ENCODE peak calls at places on chromosome 13, in four cellular contexts. One of them, this sample, is unnamed.
A peak's percentile ranks its signal among the peaks of the same experiment; 100 is the strongest.

GRCh38 chr13:46520188-46520587 is 32.8 kb upstream of the LRCH1 start:
- DNase-seq in RKO: no peak
- DNase-seq in kidney tubule cell: no peak
- DNase-seq in uterus: no peak
- DNase-seq in this sample: no peak

GRCh38 chr13:74575729-74576125 is 441.5 kb upstream of the KLF12 start:
- DNase-seq in RKO: no peak
- DNase-seq in uterus: peak; percentile 29
- DNase-seq in kidney tubule cell: peak; percentile 27
- DNase-seq in this sample: peak; percentile 18

GRCh38 chr13:45490068-45490467 is 25.3 kb downstream of the COG3 start:
- DNase-seq in uterus: no peak
- DNase-seq in kidney tubule cell: peak; percentile 4
- DNase-seq in RKO: no peak
- DNase-seq in this sample: no peak

GRCh38 chr13:22926176-22927007 is 254.4 kb upstream of the SGCG start:
- DNase-seq in RKO: no peak
- DNase-seq in kidney tubule cell: peak; percentile 89
- DNase-seq in uterus: peak; percentile 84
- DNase-seq in this sample: peak; percentile 85

GRCh38 chr13:64525687-64526086 is 2704.4 kb downstream of the PCDH9 start:
- DNase-seq in RKO: no peak
- DNase-seq in kidney tubule cell: no peak
- DNase-seq in uterus: no peak
- DNase-seq in this sample: no peak

GRCh38 chr13:45870232-45870631 is 18.7 kb upstream of the SIAH3 start:
- DNase-seq in kidney tubule cell: no peak
- DNase-seq in RKO: no peak
- DNase-seq in uterus: no peak
- DNase-seq in this sample: no peak

GRCh38 chr13:109764474-109765292 is 21.7 kb downstream of the IRS2 start:
- DNase-seq in RKO: no peak
- DNase-seq in kidney tubule cell: no peak
- DNase-seq in uterus: no peak
- DNase-seq in this sample: peak; percentile 34

GRCh38 chr13:40230833-40231266 is 435.6 kb downstream of the FOXO1 start:
- DNase-seq in uterus: peak; percentile 56
- DNase-seq in kidney tubule cell: no peak
- DNase-seq in RKO: no peak
- DNase-seq in this sample: peak; percentile 81

GRCh38 chr13:48078251-48078656 is 16.6 kb downstream of the MED4 start:
- DNase-seq in uterus: no peak
- DNase-seq in kidney tubule cell: peak; percentile 59
- DNase-seq in RKO: peak; percentile 12
- DNase-seq in this sample: no peak

GRCh38 chr13:49292742-49293498 is 45.2 kb downstream of the CDADC1 start:
- DNase-seq in RKO: no peak
- DNase-seq in kidney tubule cell: peak; percentile 25
- DNase-seq in uterus: no peak
- DNase-seq in this sample: peak; percentile 49

GRCh38 chr13:98749501-98749900 is 3.0 kb downstream of the SLC15A1 start:
- DNase-seq in RKO: no peak
- DNase-seq in kidney tubule cell: no peak
- DNase-seq in uterus: no peak
- DNase-seq in this sample: peak; percentile 44

GRCh38 chr13:38947049-38947448 is 43.6 kb downstream of the STOML3 start:
- DNase-seq in RKO: no peak
- DNase-seq in kidney tubule cell: peak; percentile 35
- DNase-seq in uterus: no peak
- DNase-seq in this sample: no peak

GRCh38 chr13:30829145-30829544 is 76.9 kb upstream of the MEDAG start:
- DNase-seq in kidney tubule cell: peak; percentile 99
- DNase-seq in uterus: no peak
- DNase-seq in RKO: peak; percentile 45
- DNase-seq in this sample: no peak

GRCh38 chr13:43838909-43839308 is 40.6 kb downstream of the CCDC122 start:
- DNase-seq in kidney tubule cell: no peak
- DNase-seq in RKO: no peak
- DNase-seq in uterus: no peak
- DNase-seq in this sample: peak; percentile 86

GRCh38 chr13:37492061-37492460 is 106.5 kb downstream of the POSTN start:
- DNase-seq in kidney tubule cell: peak; percentile 0
- DNase-seq in uterus: no peak
- DNase-seq in RKO: no peak
- DNase-seq in this sample: peak; percentile 30

GRCh38 chr13:43558312-43558711 is 228.5 kb downstream of the ENOX1 start:
- DNase-seq in RKO: no peak
- DNase-seq in kidney tubule cell: no peak
- DNase-seq in uterus: no peak
- DNase-seq in this sample: no peak

GRCh38 chr13:49517461-49517860 is 21.7 kb downstream of the PHF11 start:
- DNase-seq in uterus: no peak
- DNase-seq in kidney tubule cell: no peak
- DNase-seq in RKO: no peak
- DNase-seq in this sample: peak; percentile 46

This sample was measured in fibroblast of villous mesenchyme.